ENCODE peak calls at places on chromosomes 13 and 19, in five cellular contexts. Z is caudate nucleus; D is stimulated activated naive CD4-positive, alpha-beta T cell; C is posterior vena cava; E is breast epithelium. V is an unnamed sample.
A peak's percentile ranks its signal among the peaks of the same experiment; 100 is the strongest.

GRCh38 chr13:43908156-43909126 is 28.7 kb downstream of the LACC1 start:
- DNase-seq in D (no peak), Z (no peak), E (no peak), C (no peak), V (no peak)

GRCh38 chr13:28173793-28174192 is 35.4 kb downstream of the PAN3 start:
- DNase-seq in E (no peak), Z (no peak), D (no peak), C (no peak), V (no peak)

GRCh38 chr19:19021115-19021514 is 12.2 kb downstream of the SUGP2 start:
- DNase-seq in C (no peak), D (no peak), E (no peak), Z (no peak), V (no peak)

GRCh38 chr19:56976300-56976699 is 135.8 kb upstream of the PEG3 start:
- DNase-seq in Z (no peak), C (no peak), D (no peak), E (no peak), V (no peak)

GRCh38 chr19:29499261-29499920 is 26.4 kb upstream of the VSTM2B start:
- DNase-seq in Z (no peak), C (peak; percentile 40), D (no peak), E (no peak), V (no peak)

GRCh38 chr13:22812793-22813192 is 368.0 kb upstream of the SGCG start:
- DNase-seq in C (no peak), D (no peak), E (no peak), Z (no peak), V (no peak)

GRCh38 chr19:38023661-38024574 is 116.9 kb downstream of the SIPA1L3 start:
- DNase-seq in Z (no peak), D (no peak), E (no peak), C (peak; percentile 46), V (no peak)

GRCh38 chr13:77184455-77184854 is 142.4 kb downstream of the MYCBP2 start:
- DNase-seq in E (no peak), Z (no peak), D (no peak), C (no peak), V (peak; percentile 52)

GRCh38 chr13:104086205-104086604 is 1020.0 kb upstream of the SLC10A2 start:
- DNase-seq in Z (no peak), D (no peak), E (no peak), C (no peak), V (no peak)

GRCh38 chr13:77714119-77714755 is 16.8 kb downstream of the SLAIN1 start:
- DNase-seq in C (no peak), Z (no peak), D (no peak), E (no peak), V (no peak)

GRCh38 chr19:9296336-9296735 is 13.3 kb downstream of the ZNF699 start:
- DNase-seq in C (no peak), E (no peak), D (no peak), Z (no peak), V (no peak)

GRCh38 chr13:38527140-38527539 is 159.7 kb upstream of the FREM2 start:
- DNase-seq in D (no peak), Z (no peak), C (no peak), E (no peak), V (no peak)

GRCh38 chr13:76379341-76380105 is 506.7 kb downstream of the KCTD12 start:
- DNase-seq in D (no peak), E (no peak), Z (no peak), C (no peak), V (no peak)